ENCODE peak calls at places on chromosomes 12 and 14, in eight cellular contexts. One of them, this sample, is unnamed.

GRCh38 chr14:75223664-75224154 is 47.3 kb upstream of the TMED10 start:
- DNase-seq in HCT116: no peak
- DNase-seq in K562: no peak
- DNase-seq in endothelial cell of umbilical vein: no peak
- DNase-seq in SK-N-SH: no peak
- DNase-seq in GM12891: no peak
- DNase-seq in stomach: no peak
- DNase-seq in HepG2: no peak
- DNase-seq in this sample: no peak

GRCh38 chr14:67392123-67392522 is 19.8 kb downstream of the PLEK2 start:
- DNase-seq in HCT116: no peak
- DNase-seq in K562: no peak
- DNase-seq in endothelial cell of umbilical vein: no peak
- DNase-seq in SK-N-SH: no peak
- DNase-seq in GM12891: no peak
- DNase-seq in stomach: no peak
- DNase-seq in HepG2: no peak
- DNase-seq in this sample: no peak

GRCh38 chr14:61710853-61711817 is 15.8 kb downstream of the HIF1A start:
- DNase-seq in HCT116: no peak
- DNase-seq in K562: no peak
- DNase-seq in endothelial cell of umbilical vein: peak; percentile 64
- DNase-seq in SK-N-SH: no peak
- DNase-seq in GM12891: no peak
- DNase-seq in stomach: no peak
- DNase-seq in HepG2: peak; percentile 32
- DNase-seq in this sample: no peak

GRCh38 chr12:92702754-92703679 is at the start of gene PLEKHG7:
- DNase-seq in HCT116: no peak
- DNase-seq in K562: no peak
- DNase-seq in endothelial cell of umbilical vein: no peak
- DNase-seq in SK-N-SH: no peak
- DNase-seq in GM12891: peak; percentile 33
- DNase-seq in stomach: peak; percentile 46
- DNase-seq in HepG2: peak; percentile 47
- DNase-seq in this sample: no peak

GRCh38 chr12:56991319-56991906 is 14.9 kb downstream of the ZBTB39 start:
- DNase-seq in HCT116: no peak
- DNase-seq in K562: no peak
- DNase-seq in endothelial cell of umbilical vein: peak; percentile 77
- DNase-seq in SK-N-SH: no peak
- DNase-seq in GM12891: no peak
- DNase-seq in stomach: no peak
- DNase-seq in HepG2: no peak
- DNase-seq in this sample: no peak

GRCh38 chr14:78848234-78848820 is 678.2 kb downstream of the NRXN3 start:
- DNase-seq in HCT116: peak; percentile 18
- DNase-seq in K562: peak; percentile 25
- DNase-seq in endothelial cell of umbilical vein: peak; percentile 35
- DNase-seq in SK-N-SH: peak; percentile 16
- DNase-seq in GM12891: peak; percentile 3
- DNase-seq in stomach: peak; percentile 27
- DNase-seq in HepG2: peak; percentile 29
- DNase-seq in this sample: peak; percentile 22

GRCh38 chr12:59808317-59808910 is 212.6 kb downstream of the SLC16A7 start:
- DNase-seq in HCT116: peak; percentile 13
- DNase-seq in K562: peak; percentile 22
- DNase-seq in endothelial cell of umbilical vein: peak; percentile 54
- DNase-seq in SK-N-SH: peak; percentile 43
- DNase-seq in GM12891: peak; percentile 10
- DNase-seq in stomach: no peak
- DNase-seq in HepG2: peak; percentile 11
- DNase-seq in this sample: peak; percentile 18

GRCh38 chr14:31402764-31403163 is 17.6 kb downstream of the HEATR5A start:
- DNase-seq in HCT116: no peak
- DNase-seq in K562: no peak
- DNase-seq in endothelial cell of umbilical vein: no peak
- DNase-seq in SK-N-SH: no peak
- DNase-seq in GM12891: no peak
- DNase-seq in stomach: no peak
- DNase-seq in HepG2: no peak
- DNase-seq in this sample: no peak

GRCh38 chr12:116455540-116456306 is 103.5 kb upstream of the MAP1LC3B2 start:
- DNase-seq in HCT116: peak; percentile 85
- DNase-seq in K562: peak; percentile 69
- DNase-seq in endothelial cell of umbilical vein: peak; percentile 98
- DNase-seq in SK-N-SH: peak; percentile 38
- DNase-seq in GM12891: no peak
- DNase-seq in stomach: peak; percentile 48
- DNase-seq in HepG2: no peak
- DNase-seq in this sample: no peak

GRCh38 chr14:20627337-20628032 is 14.0 kb downstream of the OR6S1 start:
- DNase-seq in HCT116: no peak
- DNase-seq in K562: no peak
- DNase-seq in endothelial cell of umbilical vein: no peak
- DNase-seq in SK-N-SH: no peak
- DNase-seq in GM12891: no peak
- DNase-seq in stomach: no peak
- DNase-seq in HepG2: no peak
- DNase-seq in this sample: no peak

GRCh38 chr14:100129161-100129589 is 30.3 kb downstream of the DEGS2 start:
- DNase-seq in HCT116: no peak
- DNase-seq in K562: no peak
- DNase-seq in endothelial cell of umbilical vein: peak; percentile 53
- DNase-seq in SK-N-SH: peak; percentile 87
- DNase-seq in GM12891: no peak
- DNase-seq in stomach: no peak
- DNase-seq in HepG2: no peak
- DNase-seq in this sample: no peak

GRCh38 chr14:74571901-74572828 is 39.9 kb downstream of the LTBP2 start:
- DNase-seq in HCT116: peak; percentile 78
- DNase-seq in K562: no peak
- DNase-seq in endothelial cell of umbilical vein: peak; percentile 88
- DNase-seq in SK-N-SH: no peak
- DNase-seq in GM12891: no peak
- DNase-seq in stomach: no peak
- DNase-seq in HepG2: peak; percentile 38
- DNase-seq in this sample: peak; percentile 75

GRCh38 chr12:83700858-83701257 is 1014.2 kb downstream of the TMTC2 start:
- DNase-seq in HCT116: no peak
- DNase-seq in K562: no peak
- DNase-seq in endothelial cell of umbilical vein: no peak
- DNase-seq in SK-N-SH: no peak
- DNase-seq in GM12891: no peak
- DNase-seq in stomach: no peak
- DNase-seq in HepG2: no peak
- DNase-seq in this sample: no peak
- TF ChIP-seq POLR2AphosphoS5 in HCT116: no peak
- TF ChIP-seq POLR2AphosphoS5 in K562: no peak
- TF ChIP-seq POLR2AphosphoS5 in endothelial cell of umbilical vein: no peak
- TF ChIP-seq POLR2AphosphoS5 in SK-N-SH: no peak
- TF ChIP-seq POLR2AphosphoS5 in GM12891: no peak
- TF ChIP-seq POLR2AphosphoS5 in stomach: no peak
- TF ChIP-seq POLR2AphosphoS5 in HepG2: no peak
- TF ChIP-seq POLR2AphosphoS5 in this sample: no peak

DNA sequence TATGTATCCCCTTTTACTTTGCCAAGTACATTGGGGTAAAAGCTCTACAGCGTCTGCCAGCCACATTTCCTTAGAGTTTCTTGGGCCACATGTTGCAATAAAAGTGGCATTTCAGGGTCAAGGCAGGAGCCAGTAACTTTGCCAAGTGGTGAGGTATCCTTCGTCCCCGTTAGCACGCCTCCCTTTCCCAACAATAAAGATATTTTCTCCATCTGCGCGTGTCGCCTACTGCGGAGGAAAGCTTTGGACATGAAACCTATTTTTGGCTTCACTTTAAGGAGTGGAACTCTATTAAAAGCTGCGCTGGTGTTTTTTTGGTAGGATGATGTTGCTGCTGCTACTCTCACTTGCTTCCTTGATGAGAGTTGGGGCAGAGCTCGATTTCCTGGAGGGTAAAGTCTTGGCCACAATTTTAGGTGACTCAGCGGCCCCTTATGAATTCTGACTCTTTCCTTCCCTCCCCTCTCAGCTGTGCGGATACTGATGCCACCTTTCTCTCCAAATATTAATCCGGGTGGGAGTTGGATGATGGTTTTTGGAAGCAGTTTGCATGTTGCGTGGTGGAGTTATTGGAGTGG is 851 bp downstream of the CCDC91 start:
- DNase-seq in HCT116: no peak
- DNase-seq in K562: peak; percentile 16
- DNase-seq in endothelial cell of umbilical vein: no peak
- DNase-seq in SK-N-SH: peak; percentile 21
- DNase-seq in GM12891: no peak
- DNase-seq in stomach: no peak
- DNase-seq in HepG2: no peak
- DNase-seq in this sample: no peak
- TF ChIP-seq POLR2AphosphoS5 in HCT116: no peak
- TF ChIP-seq POLR2AphosphoS5 in K562: no peak
- TF ChIP-seq POLR2AphosphoS5 in endothelial cell of umbilical vein: no peak
- TF ChIP-seq POLR2AphosphoS5 in SK-N-SH: no peak
- TF ChIP-seq POLR2AphosphoS5 in GM12891: no peak
- TF ChIP-seq POLR2AphosphoS5 in stomach: no peak
- TF ChIP-seq POLR2AphosphoS5 in HepG2: no peak
- TF ChIP-seq POLR2AphosphoS5 in this sample: no peak

DNA sequence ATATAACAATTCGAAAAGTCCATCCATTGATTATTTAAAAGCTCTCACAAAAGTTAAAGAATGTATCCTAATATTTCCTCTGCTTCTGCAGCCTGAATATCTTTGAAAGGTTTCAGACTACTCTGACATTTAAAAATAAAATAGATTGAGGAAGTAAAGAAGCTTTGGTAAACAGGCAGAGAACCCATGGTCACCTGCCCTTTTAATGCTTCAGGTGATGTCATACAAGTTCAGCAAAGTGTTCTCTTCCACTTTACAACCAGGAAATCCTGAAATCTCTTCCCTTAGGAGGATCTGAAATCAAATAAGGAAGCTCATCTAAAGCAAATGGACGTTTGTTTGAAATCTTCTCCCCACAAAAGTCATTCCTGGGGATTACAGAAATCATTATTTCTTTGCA is 322.4 kb downstream of the PDZRN4 start:
- DNase-seq in HCT116: no peak
- DNase-seq in K562: no peak
- DNase-seq in endothelial cell of umbilical vein: no peak
- DNase-seq in SK-N-SH: no peak
- DNase-seq in GM12891: no peak
- DNase-seq in stomach: no peak
- DNase-seq in HepG2: no peak
- DNase-seq in this sample: no peak
- TF ChIP-seq POLR2AphosphoS5 in HCT116: no peak
- TF ChIP-seq POLR2AphosphoS5 in K562: no peak
- TF ChIP-seq POLR2AphosphoS5 in endothelial cell of umbilical vein: no peak
- TF ChIP-seq POLR2AphosphoS5 in SK-N-SH: no peak
- TF ChIP-seq POLR2AphosphoS5 in GM12891: no peak
- TF ChIP-seq POLR2AphosphoS5 in stomach: no peak
- TF ChIP-seq POLR2AphosphoS5 in HepG2: no peak
- TF ChIP-seq POLR2AphosphoS5 in this sample: no peak

GRCh38 chr12:104137902-104138746 is at the start of gene NFYB:
- DNase-seq in HCT116: peak; percentile 94
- DNase-seq in K562: peak; percentile 93
- DNase-seq in endothelial cell of umbilical vein: peak; percentile 97
- DNase-seq in SK-N-SH: peak; percentile 96
- DNase-seq in GM12891: peak; percentile 96
- DNase-seq in stomach: peak; percentile 96
- DNase-seq in HepG2: peak; percentile 95
- DNase-seq in this sample: peak; percentile 42

GRCh38 chr12:104138747-104139186 is 757 bp upstream of the NFYB start:
- DNase-seq in HCT116: no peak
- DNase-seq in K562: no peak
- DNase-seq in endothelial cell of umbilical vein: no peak
- DNase-seq in SK-N-SH: no peak
- DNase-seq in GM12891: no peak
- DNase-seq in stomach: no peak
- DNase-seq in HepG2: no peak
- DNase-seq in this sample: no peak

GRCh38 chr12:104136577-104136976 is 1.4 kb downstream of the NFYB start:
- DNase-seq in HCT116: no peak
- DNase-seq in K562: peak; percentile 14
- DNase-seq in endothelial cell of umbilical vein: peak; percentile 35
- DNase-seq in SK-N-SH: no peak
- DNase-seq in GM12891: no peak
- DNase-seq in stomach: no peak
- DNase-seq in HepG2: no peak
- DNase-seq in this sample: no peak

GRCh38 chr12:104134882-104135281 is 3.1 kb downstream of the NFYB start:
- DNase-seq in HCT116: no peak
- DNase-seq in K562: no peak
- DNase-seq in endothelial cell of umbilical vein: no peak
- DNase-seq in SK-N-SH: no peak
- DNase-seq in GM12891: no peak
- DNase-seq in stomach: no peak
- DNase-seq in HepG2: no peak
- DNase-seq in this sample: no peak

DNA sequence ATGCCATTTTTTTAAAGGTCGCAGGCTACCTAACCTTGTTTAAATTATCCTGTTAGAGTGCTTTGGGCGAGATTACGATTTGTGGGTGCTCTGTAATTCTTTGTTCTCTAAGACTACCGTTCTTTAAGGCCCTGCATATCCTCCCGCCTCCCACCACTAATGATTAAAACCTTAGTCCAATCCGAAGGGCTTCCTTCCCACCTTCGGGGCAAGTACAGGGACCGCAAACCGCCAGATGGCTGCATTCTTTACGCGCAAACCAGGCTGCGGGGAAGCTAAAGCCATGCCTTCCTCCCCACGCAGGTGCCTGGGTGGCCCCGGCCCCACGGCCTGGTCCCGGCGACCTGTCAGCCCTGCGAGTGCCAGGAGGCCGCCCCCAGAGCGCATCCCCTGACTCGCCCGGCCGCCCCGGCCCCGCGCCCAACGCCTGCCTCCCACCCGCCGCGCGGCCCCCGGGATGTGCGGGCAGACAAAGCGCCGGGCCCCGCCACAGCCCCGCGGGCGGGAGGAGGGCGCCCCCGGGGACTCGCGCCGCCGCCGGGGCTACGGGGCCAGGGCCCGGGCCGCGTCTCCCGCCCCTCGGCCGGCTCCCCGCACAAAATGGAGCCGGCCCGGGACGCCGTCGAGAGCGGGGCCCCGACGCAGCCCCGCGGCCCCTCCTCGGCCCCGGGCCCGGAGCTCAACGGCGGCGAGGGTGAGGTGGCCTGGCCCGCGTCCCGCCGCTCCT is 672 bp downstream of the NFYB start:
- DNase-seq in HCT116: no peak
- DNase-seq in K562: peak; percentile 64
- DNase-seq in endothelial cell of umbilical vein: peak; percentile 57
- DNase-seq in SK-N-SH: peak; percentile 70
- DNase-seq in GM12891: peak; percentile 24
- DNase-seq in stomach: peak; percentile 34
- DNase-seq in HepG2: peak; percentile 47
- DNase-seq in this sample: no peak
- TF ChIP-seq POLR2AphosphoS5 in HCT116: peak; percentile 20
- TF ChIP-seq POLR2AphosphoS5 in K562: peak; percentile 34
- TF ChIP-seq POLR2AphosphoS5 in endothelial cell of umbilical vein: no peak
- TF ChIP-seq POLR2AphosphoS5 in SK-N-SH: no peak
- TF ChIP-seq POLR2AphosphoS5 in GM12891: peak; percentile 48
- TF ChIP-seq POLR2AphosphoS5 in stomach: no peak
- TF ChIP-seq POLR2AphosphoS5 in HepG2: peak; percentile 59
- TF ChIP-seq POLR2AphosphoS5 in this sample: no peak

This sample was measured in Panc1.